ENCODE peak calls at places on chromosome 13, in five cellular contexts. I is endothelial cell of umbilical vein, V is sigmoid colon, U is AG04450, X is RWPE2. Z is an unnamed sample.

GRCh38 chr13:77345150-77345780 is 18.4 kb upstream of the MYCBP2 start:
- DNase-seq in I (no peak), V (no peak), U (no peak), X (no peak), Z (no peak)

GRCh38 chr13:27977476-27978300 is 8.6 kb upstream of the CDX2 start:
- DNase-seq in I (no peak), V (no peak), U (no peak), X (no peak), Z (no peak)

GRCh38 chr13:36188446-36188845 is 25.9 kb downstream of the SOHLH2 start:
- DNase-seq in I (no peak), V (no peak), U (no peak), X (no peak), Z (no peak)

GRCh38 chr13:30998548-30999140 is 66.2 kb downstream of the TEX26 start:
- DNase-seq in I (peak; percentile 7), V (no peak), U (peak; percentile 38), X (no peak), Z (no peak)

GRCh38 chr13:38399540-38399939 is 49.9 kb downstream of the UFM1 start:
- DNase-seq in I (no peak), V (no peak), U (no peak), X (no peak), Z (no peak)

GRCh38 chr13:67229438-67230242 is 496 bp downstream of the PCDH9 start:
- DNase-seq in I (no peak), V (no peak), U (no peak), X (no peak), Z (no peak)

GRCh38 chr13:33547035-33547434 is 261.5 kb upstream of the STARD13 start:
- DNase-seq in I (no peak), V (no peak), U (no peak), X (no peak), Z (no peak)

GRCh38 chr13:113337976-113338375 is 26.0 kb downstream of the GRTP1 start:
- DNase-seq in I (no peak), V (no peak), U (no peak), X (no peak), Z (no peak)

GRCh38 chr13:53783466-53783865 is 754.9 kb downstream of the OLFM4 start:
- DNase-seq in I (no peak), V (no peak), U (no peak), X (no peak), Z (no peak)

GRCh38 chr13:35489050-35489449 is 12.6 kb upstream of the MAB21L1 start:
- DNase-seq in I (no peak), V (no peak), U (no peak), X (no peak), Z (no peak)

GRCh38 chr13:64997438-64997837 is 2232.7 kb downstream of the PCDH9 start:
- DNase-seq in I (no peak), V (no peak), U (no peak), X (no peak), Z (no peak)

GRCh38 chr13:30697177-30697953 is 38.0 kb upstream of the ALOX5AP start:
- DNase-seq in I (peak; percentile 69), V (no peak), U (no peak), X (no peak), Z (no peak)

GRCh38 chr13:40187324-40187795 is 479.1 kb downstream of the FOXO1 start:
- DNase-seq in I (no peak), V (no peak), U (no peak), X (no peak), Z (peak; percentile 84)

GRCh38 chr13:52003551-52003950 is 7.7 kb downstream of the ATP7B start:
- DNase-seq in I (no peak), V (no peak), U (no peak), X (no peak), Z (no peak)

GRCh38 chr13:65456150-65456912 is 1773.8 kb downstream of the PCDH9 start:
- DNase-seq in I (no peak), V (no peak), U (no peak), X (no peak), Z (no peak)

GRCh38 chr13:92158335-92158734 is 759.9 kb downstream of the GPC5 start:
- DNase-seq in I (no peak), V (no peak), U (no peak), X (no peak), Z (no peak)

GRCh38 chr13:35961461-35962220 is 169.5 kb downstream of the DCLK1 start:
- DNase-seq in I (no peak), V (no peak), U (no peak), X (no peak), Z (no peak)

GRCh38 chr13:53020764-53021332 is 7.8 kb upstream of the OLFM4 start:
- DNase-seq in I (no peak), V (no peak), U (no peak), X (no peak), Z (no peak)

GRCh38 chr13:27599845-27600553 is 20.3 kb downstream of the LNX2 start:
- DNase-seq in I (peak; percentile 70), V (no peak), U (no peak), X (no peak), Z (no peak)

GRCh38 chr13:79435549-79435948 is 29.5 kb upstream of the RBM26 start:
- DNase-seq in I (peak; percentile 46), V (no peak), U (no peak), X (no peak), Z (no peak)

GRCh38 chr13:98939552-98940306 is 38.1 kb downstream of the DOCK9 start:
- DNase-seq in I (no peak), V (peak; percentile 78), U (no peak), X (no peak), Z (no peak)

GRCh38 chr13:113938716-113939115 is 35.2 kb downstream of the C13orf46 start:
- DNase-seq in I (no peak), V (no peak), U (no peak), X (no peak), Z (no peak)

GRCh38 chr13:74111399-74111798 is 22.8 kb downstream of the KLF12 start:
- DNase-seq in I (no peak), V (no peak), U (no peak), X (no peak), Z (no peak)

GRCh38 chr13:74110053-74110452 is 24.2 kb downstream of the KLF12 start:
- DNase-seq in I (no peak), V (no peak), U (no peak), X (no peak), Z (no peak)

GRCh38 chr13:74114202-74114601 is 20.0 kb downstream of the KLF12 start:
- DNase-seq in I (peak; percentile 28), V (no peak), U (no peak), X (no peak), Z (no peak)

GRCh38 chr13:74114641-74115040 is 19.6 kb downstream of the KLF12 start:
- DNase-seq in I (no peak), V (no peak), U (no peak), X (no peak), Z (no peak)

DNA sequence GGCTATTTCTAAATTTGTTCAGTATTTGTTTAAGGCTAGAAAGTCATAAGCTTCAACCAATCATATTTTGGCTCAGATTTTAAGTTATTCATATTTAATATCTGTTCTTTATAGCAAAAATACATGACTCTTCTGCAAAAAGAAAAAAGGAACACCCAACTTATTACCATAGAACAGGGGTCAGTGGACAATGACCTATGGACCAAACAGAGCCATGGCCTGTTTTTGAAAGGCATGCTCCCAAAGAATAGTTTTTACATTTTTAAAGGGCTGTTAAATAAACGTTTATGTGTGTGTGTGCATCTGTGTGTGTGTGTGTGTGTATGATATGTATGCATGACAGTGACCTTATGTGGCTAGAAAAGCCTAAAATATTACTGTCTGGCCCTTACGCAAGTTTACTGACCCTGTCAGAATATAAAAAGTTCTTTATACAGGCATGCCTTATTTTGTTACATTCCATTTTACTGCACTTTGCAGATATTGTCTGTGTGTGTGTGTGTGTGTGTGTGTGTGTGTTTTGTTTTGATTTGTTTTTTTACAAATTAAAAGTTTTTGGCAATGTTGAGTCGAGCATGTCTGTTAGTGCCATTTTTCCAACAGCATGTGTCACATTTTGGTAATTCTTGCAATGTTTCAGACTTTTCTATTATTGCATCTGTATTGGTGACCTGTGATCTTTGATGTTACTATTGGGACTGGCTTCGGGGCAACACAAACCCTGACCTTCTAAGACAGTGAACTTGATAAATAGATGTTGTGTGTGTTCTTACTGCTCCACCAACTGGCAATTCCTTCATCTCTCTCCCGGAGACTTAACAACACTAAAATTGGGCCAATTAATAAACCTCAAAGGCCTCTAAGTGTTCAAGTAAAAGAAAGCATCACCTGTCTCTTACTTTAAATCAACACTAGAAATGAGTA is 22.0 kb downstream of the KLF12 start:
- DNase-seq in I (no peak), V (no peak), U (no peak), X (no peak), Z (no peak)
- TF ChIP-seq CTCF in I (no peak), V (no peak), U (no peak), X (no peak), Z (no peak)

GRCh38 chr13:73355134-73355533 is 296.3 kb downstream of the KLF5 start:
- DNase-seq in I (no peak), V (no peak), U (no peak), X (no peak), Z (no peak)

DNA sequence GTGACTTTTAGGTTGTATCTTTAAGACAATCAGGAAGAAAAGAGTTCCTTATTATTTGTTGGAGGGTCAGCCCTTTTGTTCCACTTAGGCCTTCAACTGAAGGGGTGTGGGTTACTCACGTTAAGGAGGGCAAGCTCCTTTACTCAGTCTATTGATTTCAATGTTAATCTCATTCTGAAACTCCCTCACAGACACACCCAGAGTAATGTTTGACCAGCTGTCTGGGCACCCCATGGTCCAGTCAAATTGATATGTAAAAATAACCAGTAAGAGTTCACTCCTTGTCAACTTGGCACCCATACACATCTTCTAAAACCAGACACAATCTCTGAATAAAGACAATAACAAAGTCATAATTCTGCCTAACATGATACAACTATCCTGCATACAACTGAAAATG is 292.9 kb downstream of the KLF5 start:
- DNase-seq in I (no peak), V (no peak), U (no peak), X (no peak), Z (no peak)
- H3K27ac ChIP-seq in I (no peak overlapping the region), V (no peak overlapping the region), U (no peak overlapping the region), X (no peak overlapping the region), Z (no peak overlapping the region)

GRCh38 chr13:29105779-29106178 is 285.6 kb downstream of the MTUS2 start:
- DNase-seq in I (no peak), V (no peak), U (no peak), X (no peak), Z (no peak)
- TF ChIP-seq CTCF in I (peak; percentile 8), V (no peak), U (no peak), X (peak; percentile 16), Z (no peak)

GRCh38 chr13:24209138-24209537 is 48.6 kb downstream of the SPATA13 start:
- DNase-seq in I (no peak), V (no peak), U (no peak), X (no peak), Z (no peak)
- H3K27ac ChIP-seq in I (no peak overlapping the region), V (no peak overlapping the region), U (no peak overlapping the region), X (no peak overlapping the region), Z (no peak overlapping the region)

GRCh38 chr13:60146491-60146890 is 17.2 kb downstream of the DIAPH3 start:
- DNase-seq in I (peak; percentile 32), V (no peak), U (no peak), X (no peak), Z (no peak)

GRCh38 chr13:60147361-60147760 is 16.4 kb downstream of the DIAPH3 start:
- DNase-seq in I (no peak), V (no peak), U (no peak), X (no peak), Z (no peak)

GRCh38 chr13:60138674-60139073 is 25.1 kb downstream of the DIAPH3 start:
- DNase-seq in I (no peak), V (no peak), U (no peak), X (no peak), Z (no peak)

GRCh38 chr13:60139272-60139671 is 24.5 kb downstream of the DIAPH3 start:
- DNase-seq in I (no peak), V (no peak), U (no peak), X (no peak), Z (no peak)

GRCh38 chr13:60143775-60144174 is 20.0 kb downstream of the DIAPH3 start:
- DNase-seq in I (peak; percentile 34), V (no peak), U (no peak), X (no peak), Z (no peak)
- TF ChIP-seq CTCF in I (no peak), V (no peak), U (no peak), X (no peak), Z (no peak)

Z was measured in CD8-positive, alpha-beta T cell.